ENCODE peak calls at places on chromosomes 1 and 21, in four cellular contexts. One of them, this sample, is unnamed.
A peak's percentile ranks its signal among the peaks of the same experiment; 100 is the strongest.

GRCh38 chr1:204255225-204255624 is 41.4 kb upstream of the GOLT1A start:
- DNase-seq in H7: peak; percentile 83
- DNase-seq in adipocyte: no peak
- DNase-seq in activated T-cell treated with anti-CD3 and anti-CD28 coated beads for 48 hours: no peak
- DNase-seq in this sample: no peak

GRCh38 chr1:172499636-172500141 is 33.3 kb upstream of the SUCO start:
- DNase-seq in H7: no peak
- DNase-seq in activated T-cell treated with anti-CD3 and anti-CD28 coated beads for 48 hours: peak; percentile 1
- DNase-seq in adipocyte: no peak
- DNase-seq in this sample: no peak

GRCh38 chr1:47686731-47687617 is 249.1 kb downstream of the FOXD2 start:
- DNase-seq in activated T-cell treated with anti-CD3 and anti-CD28 coated beads for 48 hours: no peak
- DNase-seq in H7: peak; percentile 70
- DNase-seq in adipocyte: no peak
- DNase-seq in this sample: no peak

GRCh38 chr1:109425902-109426277 is 358 bp downstream of the PSMA5 start:
- DNase-seq in activated T-cell treated with anti-CD3 and anti-CD28 coated beads for 48 hours: peak; percentile 64
- DNase-seq in adipocyte: peak; percentile 73
- DNase-seq in H7: no peak
- DNase-seq in this sample: peak; percentile 42

GRCh38 chr1:71351438-71351837 is 270.6 kb upstream of the ZRANB2 start:
- DNase-seq in H7: no peak
- DNase-seq in adipocyte: peak; percentile 92
- DNase-seq in activated T-cell treated with anti-CD3 and anti-CD28 coated beads for 48 hours: no peak
- DNase-seq in this sample: no peak

GRCh38 chr1:91700332-91700731 is 185.6 kb downstream of the TGFBR3 start:
- DNase-seq in activated T-cell treated with anti-CD3 and anti-CD28 coated beads for 48 hours: no peak
- DNase-seq in adipocyte: peak; percentile 69
- DNase-seq in H7: no peak
- DNase-seq in this sample: no peak

GRCh38 chr1:53572061-53572801 is 113.0 kb downstream of the DMRTB1 start:
- DNase-seq in activated T-cell treated with anti-CD3 and anti-CD28 coated beads for 48 hours: no peak
- DNase-seq in H7: no peak
- DNase-seq in adipocyte: peak; percentile 93
- DNase-seq in this sample: no peak

GRCh38 chr1:161921990-161922389 is 101.7 kb downstream of the OLFML2B start:
- DNase-seq in H7: no peak
- DNase-seq in adipocyte: peak; percentile 75
- DNase-seq in activated T-cell treated with anti-CD3 and anti-CD28 coated beads for 48 hours: no peak
- DNase-seq in this sample: no peak

GRCh38 chr1:219733511-219733910 is 120.6 kb upstream of the ZC3H11B start:
- DNase-seq in adipocyte: no peak
- DNase-seq in activated T-cell treated with anti-CD3 and anti-CD28 coated beads for 48 hours: no peak
- DNase-seq in H7: no peak
- DNase-seq in this sample: no peak

GRCh38 chr21:35529141-35529863 is 480.2 kb upstream of the RUNX1 start:
- DNase-seq in H7: no peak
- DNase-seq in adipocyte: peak; percentile 51
- DNase-seq in activated T-cell treated with anti-CD3 and anti-CD28 coated beads for 48 hours: no peak
- DNase-seq in this sample: no peak

GRCh38 chr21:21481238-21481637 is 483.0 kb downstream of the NCAM2 start:
- DNase-seq in activated T-cell treated with anti-CD3 and anti-CD28 coated beads for 48 hours: no peak
- DNase-seq in H7: no peak
- DNase-seq in adipocyte: no peak
- DNase-seq in this sample: no peak

GRCh38 chr1:223784541-223784940 is 61.2 kb downstream of the TP53BP2 start:
- DNase-seq in adipocyte: no peak
- DNase-seq in activated T-cell treated with anti-CD3 and anti-CD28 coated beads for 48 hours: no peak
- DNase-seq in H7: no peak
- DNase-seq in this sample: no peak

GRCh38 chr1:162028726-162029125 is 5.1 kb upstream of the OLFML2B start:
- DNase-seq in activated T-cell treated with anti-CD3 and anti-CD28 coated beads for 48 hours: no peak
- DNase-seq in adipocyte: no peak
- DNase-seq in H7: no peak
- DNase-seq in this sample: no peak

GRCh38 chr1:40383095-40383487 is 9.6 kb downstream of the SMAP2 start:
- DNase-seq in adipocyte: no peak
- DNase-seq in activated T-cell treated with anti-CD3 and anti-CD28 coated beads for 48 hours: no peak
- DNase-seq in H7: peak; percentile 54
- DNase-seq in this sample: no peak

GRCh38 chr1:175839678-175840669 is 96.6 kb upstream of the TNR start:
- DNase-seq in adipocyte: no peak
- DNase-seq in H7: no peak
- DNase-seq in activated T-cell treated with anti-CD3 and anti-CD28 coated beads for 48 hours: no peak
- DNase-seq in this sample: no peak

GRCh38 chr1:222777463-222777862 is 37.4 kb upstream of the DISP1 start:
- DNase-seq in activated T-cell treated with anti-CD3 and anti-CD28 coated beads for 48 hours: no peak
- DNase-seq in adipocyte: peak; percentile 81
- DNase-seq in H7: no peak
- DNase-seq in this sample: peak; percentile 89

GRCh38 chr1:145706282-145706681 is 886 bp downstream of the PDZK1 start:
- DNase-seq in H7: no peak
- DNase-seq in activated T-cell treated with anti-CD3 and anti-CD28 coated beads for 48 hours: no peak
- DNase-seq in adipocyte: peak; percentile 53
- DNase-seq in this sample: no peak

GRCh38 chr21:17775431-17776126 is 43.6 kb downstream of the C21orf91 start:
- DNase-seq in adipocyte: no peak
- DNase-seq in activated T-cell treated with anti-CD3 and anti-CD28 coated beads for 48 hours: peak; percentile 42
- DNase-seq in H7: no peak
- DNase-seq in this sample: no peak

GRCh38 chr1:75615664-75616435 is 4.9 kb upstream of the SLC44A5 start:
- DNase-seq in activated T-cell treated with anti-CD3 and anti-CD28 coated beads for 48 hours: no peak
- DNase-seq in H7: peak; percentile 81
- DNase-seq in adipocyte: peak; percentile 80
- DNase-seq in this sample: no peak

GRCh38 chr1:45512641-45513054 is 9.0 kb downstream of the PRDX1 start:
- DNase-seq in H7: peak; percentile 68
- DNase-seq in adipocyte: peak; percentile 76
- DNase-seq in activated T-cell treated with anti-CD3 and anti-CD28 coated beads for 48 hours: peak; percentile 46
- DNase-seq in this sample: peak; percentile 45

This sample was measured in NCI-H1930.